ENCODE peak calls at places on chromosomes 1 and 21, in seven cellular contexts. U is Panc1, X is breast epithelium, K is AG04450, L is esophagus squamous epithelium, D is heart left ventricle, A is neural progenitor cell. J is an unnamed sample.

GRCh38 chr1:161199506-161200119 is 759 bp upstream of the ADAMTS4 start:
- DNase-seq in K (no peak), U (no peak), X (no peak), D (peak), L (no peak), A (no peak), J (no peak)

GRCh38 chr1:42913426-42914091 is 45.1 kb downstream of the SLC2A1 start:
- DNase-seq in L (no peak), X (no peak), D (no peak), U (peak), A (peak), K (peak), J (peak)

GRCh38 chr1:223500560-223501425 is 107.6 kb downstream of the CCDC185 start:
- DNase-seq in K (peak), U (no peak), L (no peak), A (no peak), X (no peak), D (no peak), J (peak)

GRCh38 chr1:22259581-22260282 is 116.8 kb upstream of the WNT4 start:
- DNase-seq in X (no peak), D (no peak), K (no peak), A (no peak), L (no peak), U (no peak), J (no peak)

GRCh38 chr1:24503003-24503751 is 541 bp downstream of the RCAN3 start:
- DNase-seq in K (no peak), L (no peak), X (no peak), U (no peak), D (peak), A (peak), J (no peak)

GRCh38 chr1:48017716-48018115 is 20.5 kb upstream of the TRABD2B start:
- DNase-seq in L (no peak), D (no peak), U (no peak), K (no peak), A (no peak), X (no peak), J (no peak)

GRCh38 chr1:23456226-23456625 is 27.8 kb downstream of the ASAP3 start:
- DNase-seq in D (no peak), X (no peak), U (no peak), A (no peak), K (no peak), L (no peak), J (peak)

GRCh38 chr1:30758785-30759380 is 1.3 kb upstream of the LAPTM5 start:
- DNase-seq in D (no peak), A (no peak), K (no peak), X (no peak), L (no peak), U (no peak), J (no peak)

GRCh38 chr1:157139125-157139524 is 930 bp upstream of the ETV3 start:
- DNase-seq in D (no peak), U (no peak), X (no peak), L (no peak), A (no peak), K (no peak), J (no peak)

GRCh38 chr1:160219062-160219929 is 14.1 kb downstream of the PEA15 start:
- DNase-seq in A (peak), L (no peak), U (peak), K (peak), D (peak), X (peak), J (peak)

GRCh38 chr1:94998128-94998527 is 71.2 kb upstream of the CNN3 start:
- DNase-seq in U (no peak), D (no peak), X (no peak), A (peak), L (no peak), K (no peak), J (no peak)

GRCh38 chr1:111099289-111099688 is 40.6 kb downstream of the DRAM2 start:
- DNase-seq in X (no peak), A (no peak), L (no peak), U (no peak), D (no peak), K (no peak), J (no peak)

GRCh38 chr21:27480841-27481261 is 514.0 kb upstream of the ADAMTS5 start:
- DNase-seq in U (no peak), L (no peak), D (no peak), A (no peak), K (no peak), X (no peak), J (peak)

GRCh38 chr1:220884109-220884980 is 5.1 kb downstream of the HLX start:
- DNase-seq in U (no peak), K (no peak), X (no peak), D (no peak), L (no peak), A (peak), J (no peak)
- TF ChIP-seq CTCF in U (no peak), K (no peak), X (no peak), D (no peak), L (no peak), A (peak), J (no peak)

DNA sequence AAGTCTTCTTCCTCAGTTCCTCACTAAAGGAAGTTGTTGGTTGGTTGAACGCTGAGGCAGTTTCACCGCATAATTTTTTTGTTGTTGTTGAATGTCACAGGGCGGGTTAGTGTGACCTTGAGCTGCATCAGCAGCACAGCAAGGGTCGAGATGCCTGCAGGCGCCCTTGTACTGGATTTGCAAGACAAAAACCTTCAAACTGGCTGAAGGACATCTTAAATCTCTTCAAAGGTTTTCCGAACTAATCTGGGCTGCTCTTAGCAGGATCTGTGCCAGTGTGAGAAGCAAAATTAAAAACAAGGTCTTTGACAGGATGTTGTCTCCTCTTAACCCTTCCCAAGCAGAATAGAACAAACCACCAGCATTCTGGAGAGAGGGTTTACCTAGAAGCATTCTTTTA is 59.4 kb downstream of the NRIP1 start:
- DNase-seq in X (no peak), D (no peak), K (no peak), A (peak), L (no peak), U (no peak), J (no peak)
- TF ChIP-seq CTCF in X (no peak), D (no peak), K (no peak), A (no peak), L (no peak), U (no peak), J (no peak)

GRCh38 chr1:232380131-232380530 is 249.8 kb downstream of the SIPA1L2 start:
- DNase-seq in D (no peak), L (no peak), A (no peak), U (no peak), K (no peak), X (no peak), J (no peak)
- TF ChIP-seq CTCF in D (no peak), L (no peak), A (no peak), U (no peak), K (no peak), X (no peak), J (no peak)

GRCh38 chr1:65717815-65718454 is 74.8 kb upstream of the PDE4B start:
- DNase-seq in D (no peak), A (no peak), K (peak), L (no peak), U (no peak), X (no peak), J (peak)
- TF ChIP-seq CTCF in D (no peak), A (no peak), K (peak), L (no peak), U (no peak), X (no peak), J (peak)

J was measured in astrocyte of the cerebellum.